ENCODE peak calls at places on chromosomes 6 and 20, in six cellular contexts. M is stimulated activated effector memory CD8-positive, alpha-beta T cell treated with anti-CD3 and anti-CD28 coated beads, Interleukin-12 subunit alpha, Interleukin-12 subunit beta, amount 100 ng/mL, for 72 hours; W is lower leg skin; D is globus pallidus; N is GM03348; Q is endothelial cell. T is an unnamed sample.

GRCh38 chr20:16405254-16405653 is 168.0 kb downstream of the KIF16B start:
- DNase-seq in N (no peak), D (peak), Q (no peak), M (no peak), W (no peak), T (peak)

GRCh38 chr6:130107710-130108109 is 89.3 kb downstream of the L3MBTL3 start:
- DNase-seq in M (no peak), N (no peak), W (no peak), Q (no peak), D (no peak), T (no peak)

GRCh38 chr20:34249291-34249690 is 8.1 kb downstream of the ASIP start:
- DNase-seq in M (no peak), D (no peak), N (peak), Q (no peak), W (no peak), T (no peak)

GRCh38 chr20:35253010-35253409 is 24.9 kb downstream of the MMP24OS start:
- DNase-seq in M (no peak), W (no peak), D (no peak), N (no peak), Q (no peak), T (no peak)

GRCh38 chr20:58014628-58015315 is 213.7 kb downstream of the ANKRD60 start:
- DNase-seq in N (no peak), M (no peak), Q (no peak), D (no peak), W (peak), T (no peak)

GRCh38 chr6:2942916-2943563 is 28.3 kb downstream of the SERPINB6 start:
- DNase-seq in M (no peak), Q (no peak), N (no peak), D (no peak), W (no peak), T (peak)

GRCh38 chr20:38617011-38617829 is 15.6 kb downstream of the ARHGAP40 start:
- DNase-seq in Q (no peak), N (peak), M (no peak), D (no peak), W (no peak), T (no peak)

GRCh38 chr6:116476021-116476678 is 15.0 kb downstream of the CALHM6 start:
- DNase-seq in Q (no peak), M (no peak), D (no peak), N (peak), W (no peak), T (no peak)

T was measured in esophagus muscularis mucosa.